ENCODE peak calls at places on chromosomes 7 and 10, in ten cellular contexts. One of them, this sample, is unnamed.

GRCh38 chr10:34097682-34098081 is 717.4 kb downstream of the PARD3 start:
- DNase-seq in pancreas: no peak
- DNase-seq in NCI-H2171: no peak
- DNase-seq in central memory CD4-positive, alpha-beta T cell: no peak
- DNase-seq in stromal cell of bone marrow: no peak
- DNase-seq in AG09319: no peak
- DNase-seq in stimulated activated CD8-positive, alpha-beta memory T cell treated with anti-CD3 and anti-CD28 coated beads, Interleukin-7, amount 100 ng/mL, for 24 hours: no peak
- DNase-seq in DMS153: no peak
- DNase-seq in coronary artery: no peak
- DNase-seq in heart left ventricle: no peak
- DNase-seq in this sample: no peak

GRCh38 chr7:16129431-16130126 is 291.8 kb downstream of the CRPPA start:
- DNase-seq in AG09319: no peak
- DNase-seq in DMS153: no peak
- DNase-seq in stimulated activated CD8-positive, alpha-beta memory T cell treated with anti-CD3 and anti-CD28 coated beads, Interleukin-7, amount 100 ng/mL, for 24 hours: no peak
- DNase-seq in coronary artery: no peak
- DNase-seq in pancreas: no peak
- DNase-seq in NCI-H2171: peak; percentile 53
- DNase-seq in heart left ventricle: no peak
- DNase-seq in central memory CD4-positive, alpha-beta T cell: no peak
- DNase-seq in stromal cell of bone marrow: peak; percentile 64
- DNase-seq in this sample: no peak

GRCh38 chr10:131536676-131537075 is 225.2 kb upstream of the TCERG1L start:
- DNase-seq in DMS153: no peak
- DNase-seq in NCI-H2171: no peak
- DNase-seq in central memory CD4-positive, alpha-beta T cell: no peak
- DNase-seq in stimulated activated CD8-positive, alpha-beta memory T cell treated with anti-CD3 and anti-CD28 coated beads, Interleukin-7, amount 100 ng/mL, for 24 hours: no peak
- DNase-seq in coronary artery: no peak
- DNase-seq in pancreas: no peak
- DNase-seq in heart left ventricle: no peak
- DNase-seq in stromal cell of bone marrow: no peak
- DNase-seq in AG09319: no peak
- DNase-seq in this sample: no peak

GRCh38 chr7:75531359-75531821 is 39.3 kb downstream of the SPDYE5 start:
- DNase-seq in AG09319: no peak
- DNase-seq in stromal cell of bone marrow: no peak
- DNase-seq in DMS153: no peak
- DNase-seq in coronary artery: no peak
- DNase-seq in central memory CD4-positive, alpha-beta T cell: no peak
- DNase-seq in NCI-H2171: no peak
- DNase-seq in pancreas: no peak
- DNase-seq in heart left ventricle: no peak
- DNase-seq in stimulated activated CD8-positive, alpha-beta memory T cell treated with anti-CD3 and anti-CD28 coated beads, Interleukin-7, amount 100 ng/mL, for 24 hours: no peak
- DNase-seq in this sample: no peak

GRCh38 chr7:14321947-14322346 is 332.5 kb upstream of the ETV1 start:
- DNase-seq in coronary artery: no peak
- DNase-seq in heart left ventricle: no peak
- DNase-seq in AG09319: no peak
- DNase-seq in stimulated activated CD8-positive, alpha-beta memory T cell treated with anti-CD3 and anti-CD28 coated beads, Interleukin-7, amount 100 ng/mL, for 24 hours: no peak
- DNase-seq in NCI-H2171: peak; percentile 43
- DNase-seq in pancreas: peak; percentile 64
- DNase-seq in stromal cell of bone marrow: no peak
- DNase-seq in central memory CD4-positive, alpha-beta T cell: no peak
- DNase-seq in DMS153: peak; percentile 51
- DNase-seq in this sample: no peak

GRCh38 chr7:22578048-22578770 is 78.2 kb upstream of the STEAP1B start:
- DNase-seq in pancreas: no peak
- DNase-seq in central memory CD4-positive, alpha-beta T cell: no peak
- DNase-seq in DMS153: no peak
- DNase-seq in NCI-H2171: no peak
- DNase-seq in heart left ventricle: no peak
- DNase-seq in stimulated activated CD8-positive, alpha-beta memory T cell treated with anti-CD3 and anti-CD28 coated beads, Interleukin-7, amount 100 ng/mL, for 24 hours: no peak
- DNase-seq in coronary artery: no peak
- DNase-seq in stromal cell of bone marrow: peak; percentile 71
- DNase-seq in AG09319: no peak
- DNase-seq in this sample: no peak

GRCh38 chr10:112295853-112296830 is 12.9 kb downstream of the TECTB start:
- DNase-seq in pancreas: no peak
- DNase-seq in stromal cell of bone marrow: no peak
- DNase-seq in AG09319: peak; percentile 46
- DNase-seq in DMS153: no peak
- DNase-seq in central memory CD4-positive, alpha-beta T cell: no peak
- DNase-seq in heart left ventricle: peak; percentile 54
- DNase-seq in coronary artery: no peak
- DNase-seq in NCI-H2171: no peak
- DNase-seq in stimulated activated CD8-positive, alpha-beta memory T cell treated with anti-CD3 and anti-CD28 coated beads, Interleukin-7, amount 100 ng/mL, for 24 hours: no peak
- DNase-seq in this sample: no peak

GRCh38 chr10:100939763-100940344 is 27.1 kb downstream of the SLF2 start:
- DNase-seq in coronary artery: no peak
- DNase-seq in NCI-H2171: no peak
- DNase-seq in central memory CD4-positive, alpha-beta T cell: no peak
- DNase-seq in DMS153: no peak
- DNase-seq in stimulated activated CD8-positive, alpha-beta memory T cell treated with anti-CD3 and anti-CD28 coated beads, Interleukin-7, amount 100 ng/mL, for 24 hours: no peak
- DNase-seq in pancreas: no peak
- DNase-seq in stromal cell of bone marrow: no peak
- DNase-seq in heart left ventricle: no peak
- DNase-seq in AG09319: no peak
- DNase-seq in this sample: no peak

GRCh38 chr10:47401210-47401609 is 17.1 kb upstream of the ZNF488 start:
- DNase-seq in stimulated activated CD8-positive, alpha-beta memory T cell treated with anti-CD3 and anti-CD28 coated beads, Interleukin-7, amount 100 ng/mL, for 24 hours: no peak
- DNase-seq in central memory CD4-positive, alpha-beta T cell: no peak
- DNase-seq in pancreas: peak; percentile 5
- DNase-seq in heart left ventricle: peak; percentile 8
- DNase-seq in DMS153: no peak
- DNase-seq in coronary artery: no peak
- DNase-seq in AG09319: no peak
- DNase-seq in NCI-H2171: no peak
- DNase-seq in stromal cell of bone marrow: no peak
- DNase-seq in this sample: no peak

GRCh38 chr10:110168601-110169481 is 38.6 kb upstream of the MXI1 start:
- DNase-seq in stromal cell of bone marrow: no peak
- DNase-seq in heart left ventricle: no peak
- DNase-seq in coronary artery: peak; percentile 50
- DNase-seq in AG09319: no peak
- DNase-seq in pancreas: no peak
- DNase-seq in DMS153: no peak
- DNase-seq in stimulated activated CD8-positive, alpha-beta memory T cell treated with anti-CD3 and anti-CD28 coated beads, Interleukin-7, amount 100 ng/mL, for 24 hours: no peak
- DNase-seq in NCI-H2171: no peak
- DNase-seq in central memory CD4-positive, alpha-beta T cell: no peak
- DNase-seq in this sample: no peak

GRCh38 chr10:22607261-22607660 is 107.1 kb downstream of the PIP4K2A start:
- DNase-seq in coronary artery: no peak
- DNase-seq in central memory CD4-positive, alpha-beta T cell: no peak
- DNase-seq in NCI-H2171: no peak
- DNase-seq in stimulated activated CD8-positive, alpha-beta memory T cell treated with anti-CD3 and anti-CD28 coated beads, Interleukin-7, amount 100 ng/mL, for 24 hours: no peak
- DNase-seq in pancreas: no peak
- DNase-seq in DMS153: no peak
- DNase-seq in heart left ventricle: no peak
- DNase-seq in AG09319: no peak
- DNase-seq in stromal cell of bone marrow: no peak
- DNase-seq in this sample: no peak

GRCh38 chr10:123755061-123755460 is 88.9 kb downstream of the GPR26 start:
- DNase-seq in stromal cell of bone marrow: no peak
- DNase-seq in DMS153: no peak
- DNase-seq in central memory CD4-positive, alpha-beta T cell: no peak
- DNase-seq in heart left ventricle: no peak
- DNase-seq in AG09319: no peak
- DNase-seq in pancreas: no peak
- DNase-seq in coronary artery: no peak
- DNase-seq in NCI-H2171: no peak
- DNase-seq in stimulated activated CD8-positive, alpha-beta memory T cell treated with anti-CD3 and anti-CD28 coated beads, Interleukin-7, amount 100 ng/mL, for 24 hours: no peak
- DNase-seq in this sample: no peak

GRCh38 chr7:124723012-124723411 is 42.6 kb downstream of the GPR37 start:
- DNase-seq in DMS153: no peak
- DNase-seq in coronary artery: no peak
- DNase-seq in stimulated activated CD8-positive, alpha-beta memory T cell treated with anti-CD3 and anti-CD28 coated beads, Interleukin-7, amount 100 ng/mL, for 24 hours: no peak
- DNase-seq in AG09319: no peak
- DNase-seq in stromal cell of bone marrow: no peak
- DNase-seq in pancreas: no peak
- DNase-seq in NCI-H2171: no peak
- DNase-seq in heart left ventricle: no peak
- DNase-seq in central memory CD4-positive, alpha-beta T cell: no peak
- DNase-seq in this sample: no peak

GRCh38 chr10:132479024-132479602 is 58.5 kb upstream of the INPP5A start:
- DNase-seq in stimulated activated CD8-positive, alpha-beta memory T cell treated with anti-CD3 and anti-CD28 coated beads, Interleukin-7, amount 100 ng/mL, for 24 hours: no peak
- DNase-seq in AG09319: no peak
- DNase-seq in heart left ventricle: no peak
- DNase-seq in DMS153: no peak
- DNase-seq in NCI-H2171: no peak
- DNase-seq in coronary artery: no peak
- DNase-seq in central memory CD4-positive, alpha-beta T cell: no peak
- DNase-seq in stromal cell of bone marrow: no peak
- DNase-seq in pancreas: no peak
- DNase-seq in this sample: no peak

GRCh38 chr7:2165610-2166594 is 66.8 kb downstream of the MAD1L1 start:
- DNase-seq in stromal cell of bone marrow: no peak
- DNase-seq in heart left ventricle: no peak
- DNase-seq in DMS153: no peak
- DNase-seq in coronary artery: peak; percentile 66
- DNase-seq in AG09319: no peak
- DNase-seq in stimulated activated CD8-positive, alpha-beta memory T cell treated with anti-CD3 and anti-CD28 coated beads, Interleukin-7, amount 100 ng/mL, for 24 hours: no peak
- DNase-seq in central memory CD4-positive, alpha-beta T cell: no peak
- DNase-seq in NCI-H2171: no peak
- DNase-seq in pancreas: no peak
- DNase-seq in this sample: no peak

GRCh38 chr7:112887-113286 is 79.5 kb upstream of the FAM20C start:
- DNase-seq in central memory CD4-positive, alpha-beta T cell: no peak
- DNase-seq in coronary artery: no peak
- DNase-seq in DMS153: no peak
- DNase-seq in stromal cell of bone marrow: no peak
- DNase-seq in heart left ventricle: no peak
- DNase-seq in stimulated activated CD8-positive, alpha-beta memory T cell treated with anti-CD3 and anti-CD28 coated beads, Interleukin-7, amount 100 ng/mL, for 24 hours: no peak
- DNase-seq in AG09319: no peak
- DNase-seq in NCI-H2171: no peak
- DNase-seq in pancreas: no peak
- DNase-seq in this sample: no peak